ENCODE peak calls at places on chromosome 6, in six cellular contexts. K, M, J, G, W and B are unnamed samples.

GRCh38 chr6:169850154-169850553 is 98.7 kb downstream of the ERMARD start:
- DNase-seq in K (no peak), M (no peak), J (no peak), G (no peak), W (no peak), B (no peak)

GRCh38 chr6:20404641-20405032 is 3.0 kb downstream of the E2F3 start:
- DNase-seq in K (peak), M (peak), J (peak), G (peak), W (no peak), B (peak)

GRCh38 chr6:94251878-94252277 is 832.5 kb upstream of the EPHA7 start:
- DNase-seq in K (no peak), M (no peak), J (no peak), G (no peak), W (no peak), B (no peak)

GRCh38 chr6:105091140-105091829 is 88.5 kb downstream of the POPDC3 start:
- DNase-seq in K (no peak), M (no peak), J (no peak), G (no peak), W (no peak), B (no peak)

GRCh38 chr6:50868466-50868865 is 49.8 kb downstream of the TFAP2B start:
- DNase-seq in K (no peak), M (no peak), J (no peak), G (no peak), W (no peak), B (no peak)

GRCh38 chr6:84017709-84018452 is 15.7 kb upstream of the MRAP2 start:
- DNase-seq in K (no peak), M (no peak), J (no peak), G (no peak), W (no peak), B (no peak)

GRCh38 chr6:82086944-82087343 is 160.6 kb downstream of the IBTK start:
- DNase-seq in K (no peak), M (no peak), J (no peak), G (no peak), W (no peak), B (no peak)

GRCh38 chr6:132712366-132712765 is 1.5 kb downstream of the VNN1 start:
- DNase-seq in K (no peak), M (peak), J (peak), G (no peak), W (no peak), B (peak)

GRCh38 chr6:45075246-45075645 is 252.9 kb upstream of the RUNX2 start:
- DNase-seq in K (no peak), M (peak), J (peak), G (peak), W (no peak), B (peak)

GRCh38 chr6:41836022-41836659 is 48.6 kb downstream of the TOMM6 start:
- DNase-seq in K (no peak), M (peak), J (peak), G (peak), W (no peak), B (no peak)

GRCh38 chr6:159691133-159691962 is 1.7 kb downstream of the SOD2 start:
- DNase-seq in K (peak), M (peak), J (peak), G (peak), W (no peak), B (peak)

GRCh38 chr6:11288065-11288464 is 55.6 kb upstream of the NEDD9 start:
- DNase-seq in K (no peak), M (peak), J (no peak), G (no peak), W (no peak), B (no peak)

GRCh38 chr6:73200735-73201134 is 24.6 kb downstream of the KHDC1L start:
- DNase-seq in K (no peak), M (no peak), J (no peak), G (no peak), W (no peak), B (no peak)

GRCh38 chr6:100761841-100762240 is 119.3 kb downstream of the ASCC3 start:
- DNase-seq in K (no peak), M (peak), J (no peak), G (no peak), W (no peak), B (no peak)

GRCh38 chr6:152716322-152716721 is 18.6 kb downstream of the MYCT1 start:
- DNase-seq in K (no peak), M (no peak), J (no peak), G (no peak), W (no peak), B (peak)
- TF ChIP-seq CTCF in K (no peak), M (no peak), J (no peak), G (no peak), W (no peak), B (peak)

GRCh38 chr6:13761361-13762036 is 49.9 kb upstream of the RANBP9 start:
- DNase-seq in K (no peak), M (no peak), J (no peak), G (peak), W (no peak), B (peak)

GRCh38 chr6:13760948-13761347 is 49.3 kb upstream of the RANBP9 start:
- DNase-seq in K (peak), M (no peak), J (no peak), G (peak), W (no peak), B (peak)

GRCh38 chr6:13762648-13763441 is 51.2 kb upstream of the RANBP9 start:
- DNase-seq in K (no peak), M (peak), J (peak), G (peak), W (no peak), B (peak)

GRCh38 chr6:13759025-13759424 is 47.4 kb upstream of the RANBP9 start:
- DNase-seq in K (no peak), M (no peak), J (no peak), G (no peak), W (no peak), B (no peak)

GRCh38 chr6:13760307-13760706 is 48.7 kb upstream of the RANBP9 start:
- DNase-seq in K (no peak), M (no peak), J (no peak), G (no peak), W (no peak), B (no peak)
- H3K4me3 ChIP-seq in K (no peak), M (no peak), J (no peak), G (no peak), W (no peak), B (no peak)

GRCh38 chr6:116011520-116011919 is 49.2 kb downstream of the FRK start:
- DNase-seq in K (no peak), M (no peak), J (no peak), G (no peak), W (no peak), B (no peak)

GRCh38 chr6:116011096-116011401 is 49.6 kb downstream of the FRK start:
- DNase-seq in K (no peak), M (no peak), J (peak), G (no peak), W (no peak), B (no peak)

GRCh38 chr6:116008470-116009229 is 52.0 kb downstream of the FRK start:
- DNase-seq in K (peak), M (peak), J (peak), G (peak), W (no peak), B (peak)

GRCh38 chr6:116012471-116012949 is 48.2 kb downstream of the FRK start:
- DNase-seq in K (no peak), M (peak), J (peak), G (peak), W (no peak), B (no peak)

GRCh38 chr6:116010400-116011095 is 50.1 kb downstream of the FRK start:
- DNase-seq in K (peak), M (peak), J (peak), G (peak), W (peak), B (peak)
- TF ChIP-seq CTCF in K (peak), M (peak), J (peak), G (peak), W (peak), B (peak)

GRCh38 chr6:26249709-26249958 is 115.4 kb upstream of the BTN3A2 start:
- DNase-seq in K (peak), M (no peak), J (peak), G (no peak), W (no peak), B (no peak)
- H3K4me3 ChIP-seq in K (peak), M (peak), J (peak), G (peak), W (peak), B (peak)

GRCh38 chr6:150033197-150033771 is 8.0 kb upstream of the RAET1L start:
- DNase-seq in K (no peak), M (no peak), J (no peak), G (no peak), W (no peak), B (no peak)

GRCh38 chr6:150037526-150038201 is 12.3 kb upstream of the RAET1L start:
- DNase-seq in K (no peak), M (no peak), J (no peak), G (no peak), W (no peak), B (no peak)

GRCh38 chr6:150043096-150043495 is 17.8 kb upstream of the RAET1L start:
- DNase-seq in K (no peak), M (no peak), J (no peak), G (no peak), W (no peak), B (no peak)

GRCh38 chr6:150036081-150036480 is 10.7 kb upstream of the RAET1L start:
- DNase-seq in K (no peak), M (no peak), J (no peak), G (no peak), W (no peak), B (no peak)

DNA sequence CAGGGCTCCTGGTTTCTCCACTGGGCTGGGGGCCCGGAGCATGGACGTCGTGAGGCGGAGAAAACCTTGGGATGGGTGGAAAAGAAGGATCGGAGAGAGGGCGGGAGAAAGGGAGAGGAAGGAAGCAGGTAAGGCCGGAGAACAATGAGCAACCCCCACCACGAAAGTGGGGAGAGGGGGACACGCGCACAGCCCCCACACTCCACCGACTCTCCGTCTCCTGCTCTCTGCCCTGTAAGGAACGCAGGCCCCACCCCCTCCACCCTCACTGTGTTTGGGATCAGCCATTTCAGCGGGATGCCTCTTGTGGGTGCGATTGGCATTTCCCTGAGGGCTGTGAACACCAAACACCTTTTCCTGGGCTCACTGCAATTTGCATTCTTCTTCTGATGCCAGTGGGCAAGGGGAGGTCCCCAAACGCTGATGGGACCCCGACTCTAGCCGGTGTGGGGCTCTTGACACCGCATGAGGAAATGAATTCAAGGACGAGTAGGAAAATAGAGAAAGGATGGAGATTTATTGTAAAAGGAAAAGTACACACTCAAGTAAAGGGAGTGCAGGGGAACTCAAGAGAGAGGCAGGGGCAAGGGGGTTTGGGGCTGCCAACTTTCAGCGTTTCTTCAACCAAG is 13.0 kb upstream of the RAET1L start:
- DNase-seq in K (no peak), M (no peak), J (no peak), G (no peak), W (no peak), B (no peak)
- TF ChIP-seq CTCF in K (no peak), M (no peak), J (no peak), G (no peak), W (no peak), B (no peak)

GRCh38 chr6:15287670-15288069 is 41.8 kb downstream of the JARID2 start:
- DNase-seq in K (no peak), M (no peak), J (no peak), G (no peak), W (no peak), B (no peak)
- H3K4me3 ChIP-seq in K (no peak), M (no peak), J (no peak), G (no peak), W (no peak), B (no peak)

GRCh38 chr6:53178837-53179432 is 30.3 kb upstream of the GCM1 start:
- DNase-seq in K (no peak), M (no peak), J (no peak), G (no peak), W (no peak), B (no peak)
- TF ChIP-seq CTCF in K (no peak), M (no peak), J (no peak), G (no peak), W (no peak), B (no peak)

DNA sequence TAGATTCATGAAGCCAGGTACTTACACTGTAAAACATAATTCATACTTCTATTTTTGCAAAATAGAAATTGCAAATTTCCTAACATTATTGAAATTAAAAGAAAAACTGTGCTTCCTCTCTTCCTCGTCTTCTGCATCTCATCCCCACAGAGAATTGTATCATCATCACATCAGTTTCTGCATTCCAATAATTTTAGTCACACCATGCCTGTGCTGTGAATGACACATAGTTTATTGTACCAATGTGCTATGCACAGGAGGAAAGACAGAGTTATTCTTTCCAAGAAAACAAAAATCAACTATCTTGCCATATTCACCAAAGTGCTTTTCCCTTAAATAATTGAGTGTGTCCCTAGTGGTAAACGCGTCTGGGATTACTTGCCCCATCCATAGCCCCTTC is 38.1 kb upstream of the FAM135A start:
- DNase-seq in K (no peak), M (peak), J (peak), G (peak), W (no peak), B (no peak)
- H3K4me3 ChIP-seq in K (no peak), M (no peak), J (no peak), G (no peak), W (no peak), B (no peak)